ENCODE peak calls at places on chromosomes 6 and 20, in four cellular contexts. L, B, G and A are unnamed samples.

GRCh38 chr6:106620931-106621672 is 8.2 kb downstream of the RTN4IP1 start:
- DNase-seq in L (no peak), B (no peak), G (no peak), A (no peak)

GRCh38 chr20:16279320-16279719 is 293.9 kb downstream of the KIF16B start:
- DNase-seq in L (no peak), B (no peak), G (no peak), A (no peak)

GRCh38 chr20:39849664-39850063 is 839.4 kb downstream of the MAFB start:
- DNase-seq in L (peak; percentile 49), B (peak; percentile 97), G (peak; percentile 96), A (peak; percentile 72)

GRCh38 chr6:155190667-155191066 is 73.1 kb upstream of the CLDN20 start:
- DNase-seq in L (no peak), B (no peak), G (no peak), A (no peak)

GRCh38 chr20:6819599-6819998 is 52.1 kb downstream of the BMP2 start:
- DNase-seq in L (peak; percentile 24), B (no peak), G (no peak), A (no peak)

GRCh38 chr6:64988148-64988547 is 718.9 kb downstream of the EYS start:
- DNase-seq in L (no peak), B (no peak), G (no peak), A (no peak)

GRCh38 chr6:28941681-28942448 is 18.1 kb upstream of the TRIM27 start:
- DNase-seq in L (no peak), B (no peak), G (no peak), A (no peak)

GRCh38 chr20:906703-907102 is 9.4 kb downstream of the ANGPT4 start:
- DNase-seq in L (no peak), B (peak; percentile 79), G (no peak), A (no peak)

GRCh38 chr6:32623693-32624092 is 13.5 kb upstream of the HLA-DQA1 start:
- DNase-seq in L (no peak), B (no peak), G (no peak), A (no peak)

GRCh38 chr6:45419574-45420082 is 41.9 kb upstream of the SUPT3H start:
- DNase-seq in L (peak; percentile 55), B (peak; percentile 73), G (peak; percentile 63), A (peak; percentile 85)

GRCh38 chr6:100946021-100946540 is 65.0 kb upstream of the ASCC3 start:
- DNase-seq in L (no peak), B (no peak), G (no peak), A (no peak)

GRCh38 chr6:34239240-34239825 is 2.7 kb downstream of the HMGA1 start:
- DNase-seq in L (no peak), B (no peak), G (no peak), A (no peak)

GRCh38 chr6:154686162-154686561 is 47.1 kb upstream of the SCAF8 start:
- DNase-seq in L (no peak), B (no peak), G (no peak), A (no peak)

GRCh38 chr20:19975436-19975799 is 41.7 kb upstream of the NAA20 start:
- DNase-seq in L (no peak), B (no peak), G (peak; percentile 38), A (peak; percentile 71)

GRCh38 chr6:123091091-123091895 is 95.3 kb downstream of the CLVS2 start:
- DNase-seq in L (no peak), B (no peak), G (peak; percentile 21), A (no peak)

GRCh38 chr6:166610104-166610503 is 16.9 kb downstream of the RPS6KA2 start:
- DNase-seq in L (no peak), B (no peak), G (no peak), A (no peak)

GRCh38 chr6:137873273-137873762 is 6.3 kb downstream of the TNFAIP3 start:
- DNase-seq in L (peak; percentile 72), B (peak; percentile 88), G (peak; percentile 78), A (peak; percentile 72)

DNA sequence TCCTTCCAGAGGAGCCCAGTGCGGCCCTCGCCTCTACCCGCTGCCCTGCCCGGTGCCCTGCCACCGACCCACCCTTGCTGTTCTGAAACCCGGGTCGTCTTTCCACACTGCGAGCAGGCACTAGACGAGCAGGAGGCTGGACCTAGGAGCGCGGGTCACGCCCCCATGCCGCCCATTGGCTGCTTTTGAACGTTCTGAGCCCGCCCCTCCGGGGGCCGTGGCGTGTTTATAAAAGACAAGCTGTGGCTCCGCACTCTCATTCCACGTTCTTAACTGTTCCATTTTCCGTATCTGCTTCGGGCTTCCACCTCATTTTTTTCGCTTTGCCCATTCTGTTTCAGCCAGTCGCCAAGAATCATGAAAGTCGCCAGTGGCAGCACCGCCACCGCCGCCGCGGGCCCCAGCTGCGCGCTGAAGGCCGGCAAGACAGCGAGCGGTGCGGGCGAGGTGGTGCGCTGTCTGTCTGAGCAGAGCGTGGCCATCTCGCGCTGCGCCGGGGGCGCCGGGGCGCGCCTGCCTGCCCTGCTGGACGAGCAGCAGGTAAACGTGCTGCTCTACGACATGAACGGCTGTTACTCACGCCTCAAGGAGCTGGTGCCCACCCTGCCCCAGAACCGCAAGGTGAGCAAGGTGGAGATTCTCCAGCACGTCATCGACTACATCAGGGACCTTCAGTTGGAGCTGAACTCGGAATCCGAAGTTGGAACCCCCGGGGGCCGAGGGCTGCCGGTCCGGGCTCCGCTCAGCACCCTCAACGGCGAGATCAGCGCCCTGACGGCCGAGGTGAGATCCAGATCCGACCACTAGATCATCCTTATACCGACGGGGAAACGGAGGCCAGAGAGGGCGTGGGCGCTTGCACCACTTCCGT is at the start of gene ID1:
- DNase-seq in L (peak; percentile 90), B (peak; percentile 99), G (peak; percentile 93), A (peak; percentile 97)
- H3K27ac ChIP-seq in L (peak within 1 kb of the TSS; percentile 78), B (peak within 1 kb of the TSS; percentile 95), G (no peak within 1 kb of the TSS), A (peak within 1 kb of the TSS; percentile 95)

GRCh38 chr6:170279977-170280688 is 10.7 kb downstream of the DLL1 start:
- DNase-seq in L (peak; percentile 81), B (peak; percentile 89), G (peak; percentile 83), A (peak; percentile 93)
- H3K4me1 ChIP-seq in L (no peaks in the 10 kb centered on the region), B (peaks cover 8% of the 10 kb centered on the region), G (peaks cover 14% of the 10 kb centered on the region), A (peaks cover 37% of the 10 kb centered on the region)

DNA sequence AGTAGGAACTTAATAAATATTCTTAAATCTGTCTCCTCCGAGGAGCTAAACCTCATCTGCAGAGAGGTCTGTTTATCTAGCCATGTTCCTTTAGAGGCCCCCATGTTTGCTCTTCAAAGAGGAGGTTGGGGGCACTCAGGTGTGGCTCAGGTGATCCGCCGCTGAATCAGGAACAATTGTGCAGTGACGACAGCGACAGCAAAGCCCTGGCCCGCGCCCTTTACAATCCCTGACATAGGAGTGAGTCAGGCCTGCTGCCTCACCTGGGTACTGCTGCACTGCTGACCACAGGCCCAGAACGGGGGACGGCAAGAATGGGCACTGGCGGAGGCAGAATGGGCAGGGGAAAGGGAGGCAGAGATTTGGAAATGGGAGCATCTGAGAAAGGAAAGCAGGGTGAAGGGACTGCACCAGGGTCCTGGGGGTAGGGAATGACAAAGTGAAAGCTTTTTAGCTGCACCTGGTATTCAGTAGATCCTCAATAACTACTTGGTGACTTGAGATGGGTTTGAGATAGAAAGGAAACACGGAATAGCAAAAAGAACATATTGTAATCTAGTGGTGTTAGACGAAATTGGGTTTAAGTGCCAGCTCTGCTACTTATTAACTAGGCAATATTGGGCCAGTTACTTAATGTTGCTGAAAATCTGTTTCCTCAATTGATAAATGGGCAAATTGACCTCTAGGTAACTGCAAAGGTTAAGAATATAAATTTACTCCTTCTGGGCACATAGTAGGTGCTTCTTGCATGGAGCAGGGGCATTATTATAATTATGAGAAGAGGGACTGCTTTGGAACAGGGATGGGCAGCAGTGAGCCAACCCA is 5.4 kb upstream of the IER3 start:
- DNase-seq in L (peak; percentile 82), B (no peak), G (no peak), A (no peak)
- H3K27ac ChIP-seq in L (peak overlapping the region; percentile 94), B (no peak overlapping the region), G (no peak overlapping the region), A (peak overlapping the region; percentile 14)

DNA sequence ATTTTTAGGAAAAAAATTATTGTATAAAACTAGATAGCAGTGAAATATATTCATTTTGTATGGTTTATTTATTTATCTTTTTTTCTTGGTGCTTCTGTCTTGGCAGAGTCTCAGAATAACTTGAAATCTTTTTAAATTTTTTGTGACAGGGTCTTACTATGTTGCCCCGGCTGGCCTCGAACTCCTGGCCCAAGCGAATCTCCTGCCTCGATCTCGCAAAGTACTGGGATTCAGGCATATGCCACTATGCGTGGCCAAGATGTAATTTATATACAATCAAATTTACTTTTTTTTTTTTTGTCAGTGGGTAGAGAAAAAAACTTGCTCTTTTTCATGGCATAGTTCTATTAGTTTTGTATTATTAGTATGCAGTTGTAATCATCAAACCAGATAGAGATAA is 13.7 kb downstream of the CBFA2T2 start:
- DNase-seq in L (no peak), B (no peak), G (no peak), A (no peak)
- H3K4me1 ChIP-seq in L (no peaks in the 10 kb centered on the region), B (peaks cover 2% of the 10 kb centered on the region), G (peaks cover 19% of the 10 kb centered on the region), A (no peaks in the 10 kb centered on the region)

GRCh38 chr6:16345449-16346330 is 107.3 kb downstream of the GMPR start:
- DNase-seq in L (no peak), B (no peak), G (peak; percentile 57), A (no peak)
- H3K27ac ChIP-seq in L (no peak overlapping the region), B (peak overlapping the region; percentile 57), G (peak overlapping the region; percentile 17), A (peak overlapping the region; percentile 21)

GRCh38 chr6:513058-513457 is 121.5 kb downstream of the IRF4 start:
- DNase-seq in L (no peak), B (no peak), G (no peak), A (no peak)

GRCh38 chr6:515267-515666 is 123.7 kb downstream of the IRF4 start:
- DNase-seq in L (no peak), B (no peak), G (no peak), A (no peak)

GRCh38 chr6:511488-512137 is 120.1 kb downstream of the IRF4 start:
- DNase-seq in L (no peak), B (no peak), G (no peak), A (no peak)

GRCh38 chr6:513961-514360 is 122.4 kb downstream of the IRF4 start:
- DNase-seq in L (no peak), B (no peak), G (no peak), A (no peak)

GRCh38 chr6:514396-514973 is 122.9 kb downstream of the IRF4 start:
- DNase-seq in L (no peak), B (no peak), G (no peak), A (no peak)
- H3K4me1 ChIP-seq in L (no peaks in the 10 kb centered on the region), B (no peaks in the 10 kb centered on the region), G (no peaks in the 10 kb centered on the region), A (no peaks in the 10 kb centered on the region)